ENCODE peak calls at places on chromosomes 1 and 21, in ten cellular contexts. N, B, S, M, R, Z, X, U, A and G are unnamed samples. For H3K9me3 and H3K4me1, the result is how much of the 10 kb centered on the place peaks cover.

GRCh38 chr1:8395433-8395866 is 77.5 kb downstream of the SLC45A1 start:
- DNase-seq in N (no peak), X (no peak), R (no peak), Z (no peak), A (no peak), U (peak), B (no peak), M (no peak), S (no peak), G (no peak)

GRCh38 chr1:161709373-161709772 is 2.3 kb downstream of the FCRLA start:
- DNase-seq in B (no peak), U (no peak), R (no peak), S (no peak), M (no peak), N (no peak), X (no peak), A (no peak), Z (no peak), G (no peak)

GRCh38 chr1:118970451-118970850 is 17.7 kb downstream of the TBX15 start:
- DNase-seq in X (no peak), B (no peak), U (no peak), Z (no peak), R (no peak), S (no peak), A (no peak), N (no peak), M (no peak), G (no peak)

GRCh38 chr1:226083303-226084101 is 21.0 kb downstream of the H3-3A start:
- DNase-seq in A (peak), Z (peak), S (peak), R (peak), M (peak), U (peak), B (peak), N (peak), X (peak), G (peak)

GRCh38 chr1:15712158-15712557 is 23.9 kb upstream of the SLC25A34 start:
- DNase-seq in A (no peak), M (no peak), N (no peak), B (no peak), X (no peak), S (no peak), Z (no peak), U (no peak), R (no peak), G (no peak)

GRCh38 chr1:58773406-58773840 is 10.4 kb downstream of the JUN start:
- DNase-seq in S (peak), B (peak), R (peak), U (peak), M (peak), A (peak), Z (no peak), X (peak), N (no peak), G (peak)

GRCh38 chr1:112887599-112888303 is 68.2 kb downstream of the SLC16A1 start:
- DNase-seq in A (no peak), B (no peak), S (no peak), U (no peak), M (no peak), N (no peak), R (peak), X (no peak), Z (no peak), G (no peak)

GRCh38 chr1:19343617-19344350 is 31.7 kb downstream of the SLC66A1 start:
- DNase-seq in M (no peak), U (no peak), S (no peak), X (no peak), B (no peak), Z (no peak), A (no peak), N (no peak), R (no peak), G (no peak)

GRCh38 chr1:156465747-156466365 is 34.7 kb downstream of the MEF2D start:
- DNase-seq in B (no peak), S (no peak), M (no peak), N (peak), R (peak), A (no peak), X (no peak), Z (no peak), U (no peak), G (no peak)

GRCh38 chr21:41950941-41951408 is 2.8 kb downstream of the C2CD2 start:
- DNase-seq in X (peak), M (no peak), A (peak), S (no peak), Z (no peak), R (no peak), N (peak), U (no peak), B (no peak), G (no peak)

GRCh38 chr1:111504097-111504496 is 664 bp upstream of the ADORA3 start:
- DNase-seq in B (no peak), A (no peak), U (no peak), S (no peak), Z (no peak), R (no peak), N (no peak), M (no peak), X (no peak), G (no peak)

GRCh38 chr1:9289090-9289534 is 3.6 kb upstream of the SPSB1 start:
- DNase-seq in Z (peak), U (peak), A (peak), M (peak), S (peak), B (peak), N (peak), R (peak), X (peak), G (peak)

GRCh38 chr1:41662656-41663437 is 178.4 kb upstream of the EDN2 start:
- DNase-seq in Z (peak), S (peak), M (no peak), B (peak), R (peak), U (peak), X (peak), A (peak), N (peak), G (peak)

GRCh38 chr21:45326834-45327457 is 39.3 kb upstream of the POFUT2 start:
- DNase-seq in R (no peak), N (no peak), U (no peak), Z (no peak), M (no peak), B (no peak), A (no peak), S (no peak), X (no peak), G (no peak)

GRCh38 chr1:190436615-190437014 is 41.0 kb downstream of the BRINP3 start:
- DNase-seq in A (no peak), N (no peak), X (peak), S (no peak), Z (no peak), B (no peak), M (no peak), U (peak), R (peak), G (no peak)

GRCh38 chr1:184483101-184483813 is 96.4 kb downstream of the C1orf21 start:
- DNase-seq in S (no peak), B (no peak), M (peak), Z (no peak), U (peak), A (peak), R (peak), X (peak), N (no peak), G (peak)

GRCh38 chr1:218462116-218462515 is 117.0 kb downstream of the TGFB2 start:
- DNase-seq in N (no peak), S (no peak), M (no peak), Z (no peak), U (no peak), X (no peak), R (no peak), A (no peak), B (no peak), G (no peak)

GRCh38 chr1:105317976-105318375 is 1568.3 kb downstream of the AMY1C start:
- DNase-seq in B (no peak), X (no peak), U (peak), Z (no peak), N (no peak), M (no peak), S (no peak), A (no peak), R (no peak), G (no peak)

GRCh38 chr21:33541105-33541711 is 709 bp downstream of the GART start:
- DNase-seq in M (no peak), Z (no peak), A (no peak), U (peak), S (no peak), X (no peak), R (peak), B (no peak), N (no peak), G (no peak)

GRCh38 chr1:170537798-170538503 is 6.0 kb downstream of the GORAB start:
- DNase-seq in U (peak), N (no peak), B (no peak), X (no peak), Z (no peak), S (no peak), M (no peak), R (peak), A (no peak), G (no peak)

GRCh38 chr1:205536759-205537361 is 32.4 kb downstream of the CDK18 start:
- DNase-seq in R (no peak), B (no peak), U (no peak), N (peak), Z (no peak), A (peak), M (no peak), S (no peak), X (peak), G (no peak)

GRCh38 chr1:34928066-34928864 is 1.2 kb downstream of the DLGAP3 start:
- DNase-seq in S (no peak), B (no peak), A (no peak), X (no peak), R (no peak), U (no peak), M (no peak), Z (no peak), N (peak), G (no peak)

GRCh38 chr1:54874079-54874830 is 12.7 kb downstream of the DHCR24 start:
- DNase-seq in N (no peak), S (no peak), B (no peak), R (peak), X (no peak), Z (no peak), U (no peak), M (no peak), A (no peak), G (no peak)

GRCh38 chr1:86507935-86508582 is 38.8 kb upstream of the CLCA4 start:
- DNase-seq in S (peak), N (peak), U (peak), X (peak), M (no peak), Z (peak), R (peak), B (peak), A (no peak), G (no peak)

GRCh38 chr1:23619299-23620188 is 60.2 kb upstream of the ID3 start:
- DNase-seq in Z (peak), S (no peak), U (no peak), M (no peak), R (peak), X (no peak), A (no peak), B (peak), N (peak), G (peak)

GRCh38 chr1:156661932-156662587 is 15.1 kb downstream of the NES start:
- DNase-seq in B (no peak), U (peak), S (no peak), R (peak), Z (no peak), A (no peak), M (no peak), X (no peak), N (no peak), G (no peak)

GRCh38 chr1:2918441-2918840 is 102.8 kb upstream of the ACTRT2 start:
- DNase-seq in B (no peak), U (no peak), S (no peak), A (no peak), R (no peak), X (no peak), N (no peak), M (no peak), Z (no peak), G (no peak)

GRCh38 chr1:2916706-2917105 is 104.6 kb upstream of the ACTRT2 start:
- DNase-seq in B (no peak), Z (no peak), R (no peak), N (no peak), A (no peak), X (no peak), U (no peak), S (no peak), M (no peak), G (no peak)

GRCh38 chr1:2916153-2916552 is 105.1 kb upstream of the ACTRT2 start:
- DNase-seq in U (no peak), R (no peak), Z (no peak), N (no peak), M (no peak), S (no peak), B (no peak), A (no peak), X (no peak), G (no peak)

GRCh38 chr1:2919826-2920225 is 101.4 kb upstream of the ACTRT2 start:
- DNase-seq in X (no peak), U (no peak), B (no peak), M (no peak), R (no peak), A (no peak), Z (no peak), S (no peak), N (no peak), G (no peak)

GRCh38 chr1:2917284-2917683 is 104.0 kb upstream of the ACTRT2 start:
- DNase-seq in M (no peak), N (no peak), X (no peak), S (no peak), B (no peak), R (no peak), A (no peak), Z (no peak), U (no peak), G (no peak)
- H3K9me3 ChIP-seq in M (under half), N (half or more), X (under half), S (under half), B (under half), R (under half), A (under half), Z (under half), U (under half), G (under half)

GRCh38 chr1:2271134-2271785 is 43.1 kb downstream of the SKI start:
- DNase-seq in U (no peak), A (no peak), N (no peak), R (no peak), S (no peak), M (no peak), Z (no peak), X (no peak), B (no peak), G (peak)

GRCh38 chr1:2271841-2272655 is 43.9 kb downstream of the SKI start:
- DNase-seq in X (no peak), Z (no peak), R (no peak), U (peak), B (no peak), S (no peak), A (no peak), N (no peak), M (no peak), G (peak)

GRCh38 chr1:2269193-2269921 is 41.2 kb downstream of the SKI start:
- DNase-seq in X (no peak), A (no peak), N (no peak), M (no peak), B (no peak), U (no peak), R (peak), S (no peak), Z (no peak), G (no peak)

GRCh38 chr1:2269922-2270259 is 41.8 kb downstream of the SKI start:
- DNase-seq in A (no peak), R (no peak), B (no peak), N (no peak), X (no peak), S (no peak), Z (no peak), M (no peak), U (no peak), G (no peak)

DNA sequence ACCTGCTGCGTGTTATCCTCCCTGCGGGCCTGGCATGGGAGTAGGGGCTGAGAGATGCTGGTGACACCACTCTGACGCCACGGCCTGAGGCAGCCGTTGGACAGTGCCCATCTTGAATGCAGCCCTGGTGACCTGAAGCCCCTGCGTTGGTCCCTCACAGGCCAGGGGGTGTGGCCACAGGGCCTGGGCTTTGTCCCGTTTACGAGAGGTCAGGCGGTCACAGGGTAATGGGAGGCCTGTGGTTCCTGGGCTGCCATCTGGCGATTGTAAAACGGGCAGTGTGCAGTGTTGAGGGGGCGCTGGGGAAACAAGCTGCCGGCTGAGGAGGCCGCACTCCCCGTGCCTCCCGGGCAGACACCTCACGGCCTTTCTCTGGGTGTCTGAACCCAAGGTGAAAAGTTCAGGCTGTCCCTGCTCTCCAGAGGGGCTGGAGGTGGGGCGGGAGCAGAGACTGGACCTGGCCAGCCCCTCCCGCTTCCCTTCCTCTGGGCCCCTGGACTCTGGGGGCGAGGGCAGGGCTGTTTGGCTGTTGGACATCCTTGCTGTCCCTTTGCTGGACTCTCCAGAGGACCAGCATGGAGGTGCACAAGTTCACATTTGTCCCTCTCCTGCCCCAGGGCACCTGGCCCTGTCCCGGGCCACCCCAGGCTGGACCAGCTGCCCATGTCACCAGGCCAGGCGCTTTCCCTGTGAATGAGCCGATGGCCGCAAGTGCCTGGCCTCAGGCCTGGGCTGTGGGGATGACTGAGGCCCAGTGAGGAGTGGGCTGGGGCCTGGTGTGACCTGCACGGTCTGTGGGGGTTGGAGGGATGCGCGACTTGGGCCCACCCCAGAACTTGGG is 42.4 kb downstream of the SKI start:
- DNase-seq in A (no peak), N (peak), S (no peak), R (no peak), Z (no peak), U (peak), X (no peak), M (no peak), B (peak), G (peak)
- H3K27ac ChIP-seq in A (no peak), N (no peak), S (peak), R (no peak), Z (no peak), U (no peak), X (no peak), M (peak), B (peak), G (peak)

GRCh38 chr1:89670168-89670567 is 37.2 kb downstream of the LRRC8C start:
- DNase-seq in Z (peak), A (no peak), B (no peak), U (no peak), R (peak), S (no peak), N (no peak), X (no peak), M (no peak), G (no peak)

GRCh38 chr1:89670711-89671110 is 37.8 kb downstream of the LRRC8C start:
- DNase-seq in X (no peak), U (no peak), N (no peak), A (no peak), M (no peak), Z (no peak), S (no peak), R (no peak), B (no peak), G (no peak)

GRCh38 chr1:89666640-89667039 is 33.7 kb downstream of the LRRC8C start:
- DNase-seq in R (no peak), S (no peak), M (no peak), B (no peak), N (no peak), Z (no peak), A (no peak), X (no peak), U (no peak), G (no peak)

GRCh38 chr1:89669445-89669844 is 36.5 kb downstream of the LRRC8C start:
- DNase-seq in B (no peak), Z (no peak), A (no peak), M (no peak), N (no peak), S (no peak), X (no peak), R (no peak), U (no peak), G (no peak)

GRCh38 chr1:89667691-89668090 is 34.8 kb downstream of the LRRC8C start:
- DNase-seq in Z (no peak), N (no peak), U (no peak), R (no peak), B (no peak), X (no peak), S (no peak), M (no peak), A (no peak), G (no peak)
- H3K4me1 ChIP-seq in Z (half or more), N (under half), U (under half), R (under half), B (under half), X (under half), S (half or more), M (under half), A (under half), G (under half)

DNA sequence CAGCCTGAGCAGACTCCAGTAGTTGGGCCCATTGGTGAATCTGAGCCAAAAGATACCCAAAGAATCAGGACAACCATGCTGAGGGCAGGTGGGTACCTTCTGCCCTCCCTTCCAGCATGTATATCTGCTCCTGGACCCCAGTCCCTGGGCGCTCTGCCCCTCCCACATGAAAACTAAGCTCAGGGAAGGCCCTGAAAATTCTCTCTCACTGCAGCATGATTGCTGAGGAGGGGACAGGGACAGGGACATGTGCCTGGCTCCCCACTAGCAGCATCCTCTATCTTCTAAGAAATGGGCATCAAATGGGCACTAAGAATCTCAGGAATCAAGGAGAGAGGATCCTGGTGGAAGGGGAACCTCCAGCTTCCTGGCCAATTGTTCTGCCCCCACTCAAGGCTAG is 446.0 kb downstream of the MATN1 start:
- DNase-seq in Z (no peak), M (no peak), S (no peak), A (no peak), U (no peak), X (no peak), N (peak), R (no peak), B (no peak), G (no peak)
- H3K9me3 ChIP-seq in Z (under half), M (under half), S (under half), A (under half), U (under half), X (under half), N (under half), R (under half), B (under half), G (under half)

GRCh38 chr1:234348964-234349363 is 24.3 kb upstream of the COA6 start:
- DNase-seq in N (no peak), R (no peak), M (no peak), S (no peak), U (no peak), Z (no peak), A (no peak), X (no peak), B (no peak), G (no peak)
- H3K27ac ChIP-seq in N (no peak), R (no peak), M (no peak), S (no peak), U (no peak), Z (no peak), A (no peak), X (no peak), B (no peak), G (no peak)